ENCODE peak calls at places on chromosomes 12 and 14, in seven cellular contexts. A is EL; G is stimulated activated CD4-positive, alpha-beta T cell treated with anti-CD3 and anti-CD28 coated beads, Interleukin-4, amount 100 ng/mL, for 48 hours; Z is AG20443; S is astrocyte of the spinal cord; P is NCI-H1436; U is GM18507. Y is an unnamed sample.

GRCh38 chr14:89171168-89171567 is 245.9 kb downstream of the FOXN3 start:
- DNase-seq in A (no peak), G (no peak), Z (no peak), S (no peak), P (no peak), U (no peak), Y (no peak)

GRCh38 chr12:131065801-131066200 is 112.1 kb downstream of the ADGRD1 start:
- DNase-seq in A (no peak), G (no peak), Z (no peak), S (no peak), P (no peak), U (no peak), Y (no peak)

GRCh38 chr12:115758886-115759620 is 518.4 kb downstream of the MED13L start:
- DNase-seq in A (peak; percentile 58), G (no peak), Z (no peak), S (no peak), P (no peak), U (no peak), Y (no peak)

GRCh38 chr14:98189077-98189476 is 1082.9 kb downstream of the BCL11B start:
- DNase-seq in A (no peak), G (no peak), Z (no peak), S (no peak), P (no peak), U (no peak), Y (no peak)

GRCh38 chr14:90398315-90398811 is 1.5 kb downstream of the CALM1 start:
- DNase-seq in A (peak; percentile 50), G (no peak), Z (peak; percentile 36), S (peak; percentile 26), P (peak; percentile 23), U (peak; percentile 9), Y (peak; percentile 28)

GRCh38 chr12:96263449-96263902 is 69.3 kb downstream of the ELK3 start:
- DNase-seq in A (no peak), G (no peak), Z (no peak), S (peak; percentile 20), P (no peak), U (no peak), Y (no peak)

GRCh38 chr14:68060198-68060597 is 240.6 kb downstream of the RAD51B start:
- DNase-seq in A (no peak), G (no peak), Z (no peak), S (no peak), P (no peak), U (no peak), Y (no peak)

GRCh38 chr12:2640709-2641108 is 154.1 kb upstream of the FKBP4 start:
- DNase-seq in A (peak; percentile 95), G (peak; percentile 30), Z (peak; percentile 98), S (peak; percentile 94), P (no peak), U (no peak), Y (no peak)

GRCh38 chr14:70901218-70901772 is 6.0 kb upstream of the PCNX1 start:
- DNase-seq in A (peak; percentile 76), G (no peak), Z (peak; percentile 46), S (peak; percentile 66), P (no peak), U (no peak), Y (no peak)

GRCh38 chr14:92874961-92875360 is 48.0 kb upstream of the CHGA start:
- DNase-seq in A (no peak), G (no peak), Z (no peak), S (no peak), P (no peak), U (no peak), Y (no peak)

GRCh38 chr12:31477669-31478068 is 113.3 kb downstream of the DENND5B start:
- DNase-seq in A (no peak), G (no peak), Z (no peak), S (no peak), P (no peak), U (no peak), Y (no peak)

GRCh38 chr12:53867216-53868012 is 71.2 kb upstream of the HOXC13 start:
- DNase-seq in A (peak; percentile 72), G (no peak), Z (peak; percentile 26), S (no peak), P (no peak), U (no peak), Y (no peak)

GRCh38 chr12:104274811-104275210 is 28.7 kb upstream of the EID3 start:
- DNase-seq in A (no peak), G (no peak), Z (no peak), S (no peak), P (no peak), U (no peak), Y (no peak)

GRCh38 chr12:42744539-42745156 is 155.1 kb upstream of the PRICKLE1 start:
- DNase-seq in A (peak; percentile 69), G (no peak), Z (peak; percentile 46), S (no peak), P (no peak), U (no peak), Y (no peak)

GRCh38 chr12:95721320-95721719 is 69.2 kb downstream of the NTN4 start:
- DNase-seq in A (no peak), G (no peak), Z (no peak), S (no peak), P (no peak), U (no peak), Y (no peak)

GRCh38 chr12:62581288-62582064 is 114.8 kb downstream of the MON2 start:
- DNase-seq in A (peak; percentile 55), G (no peak), Z (peak; percentile 69), S (peak; percentile 72), P (peak; percentile 29), U (no peak), Y (no peak)

GRCh38 chr14:60817113-60817512 is 82.6 kb downstream of the MNAT1 start:
- DNase-seq in A (no peak), G (no peak), Z (no peak), S (no peak), P (no peak), U (no peak), Y (no peak)

GRCh38 chr14:104876251-104876699 is 11.2 kb downstream of the CEP170B start:
- DNase-seq in A (peak; percentile 29), G (peak; percentile 11), Z (peak; percentile 76), S (no peak), P (peak; percentile 2), U (peak; percentile 55), Y (peak; percentile 70)

GRCh38 chr14:56718312-56718711 is 92.0 kb downstream of the OTX2 start:
- DNase-seq in A (no peak), G (no peak), Z (no peak), S (no peak), P (no peak), U (no peak), Y (no peak)

GRCh38 chr12:69321356-69321755 is 26.8 kb upstream of the LYZ start:
- DNase-seq in A (no peak), G (no peak), Z (no peak), S (no peak), P (no peak), U (no peak), Y (no peak)

GRCh38 chr12:90622431-90622830 is 332.5 kb downstream of the CCER1 start:
- DNase-seq in A (no peak), G (no peak), Z (no peak), S (peak; percentile 6), P (no peak), U (no peak), Y (no peak)

GRCh38 chr14:99427632-99428315 is 52.9 kb downstream of the SETD3 start:
- DNase-seq in A (peak; percentile 92), G (no peak), Z (peak; percentile 90), S (peak; percentile 17), P (no peak), U (no peak), Y (no peak)

GRCh38 chr14:52553002-52553670 is 500 bp downstream of the GPR137C start:
- DNase-seq in A (peak; percentile 47), G (peak; percentile 32), Z (peak; percentile 44), S (peak; percentile 9), P (no peak), U (no peak), Y (peak; percentile 27)

GRCh38 chr14:50320279-50320678 is 8.2 kb downstream of the DMAC2L start:
- DNase-seq in A (peak; percentile 59), G (no peak), Z (peak; percentile 66), S (peak; percentile 51), P (no peak), U (no peak), Y (no peak)

GRCh38 chr14:37584211-37585100 is 10.6 kb downstream of the FOXA1 start:
- DNase-seq in A (no peak), G (no peak), Z (no peak), S (no peak), P (no peak), U (no peak), Y (no peak)

GRCh38 chr12:64506955-64507354 is 55.0 kb downstream of the TBK1 start:
- DNase-seq in A (no peak), G (no peak), Z (no peak), S (no peak), P (no peak), U (no peak), Y (no peak)

GRCh38 chr14:45298427-45299117 is 45.6 kb upstream of the MIS18BP1 start:
- DNase-seq in A (no peak), G (no peak), Z (no peak), S (no peak), P (no peak), U (no peak), Y (no peak)

GRCh38 chr12:57759360-57759980 is 4.6 kb downstream of the MARCHF9 start:
- DNase-seq in A (no peak), G (no peak), Z (no peak), S (no peak), P (no peak), U (no peak), Y (no peak)

GRCh38 chr14:81449114-81449513 is 49.0 kb upstream of the STON2 start:
- DNase-seq in A (no peak), G (no peak), Z (no peak), S (no peak), P (no peak), U (no peak), Y (no peak)

GRCh38 chr14:105047283-105048016 is 17.8 kb downstream of the GPR132 start:
- DNase-seq in A (no peak), G (no peak), Z (peak; percentile 5), S (no peak), P (no peak), U (no peak), Y (no peak)

GRCh38 chr12:63964301-63964700 is 119.8 kb downstream of the SRGAP1 start:
- DNase-seq in A (no peak), G (no peak), Z (no peak), S (no peak), P (no peak), U (no peak), Y (no peak)

GRCh38 chr12:110615171-110615570 is 1.2 kb downstream of the TCTN1 start:
- DNase-seq in A (no peak), G (no peak), Z (no peak), S (no peak), P (no peak), U (no peak), Y (no peak)

GRCh38 chr12:122064034-122064777 is 14.3 kb upstream of the MLXIP start:
- DNase-seq in A (peak; percentile 94), G (peak; percentile 43), Z (peak; percentile 78), S (peak; percentile 92), P (peak; percentile 78), U (no peak), Y (peak; percentile 75)

GRCh38 chr12:25364529-25365339 is 114.0 kb upstream of the KRAS start:
- DNase-seq in A (no peak), G (peak; percentile 49), Z (no peak), S (no peak), P (no peak), U (no peak), Y (no peak)

GRCh38 chr14:35883677-35884293 is 57.6 kb downstream of the BRMS1L start:
- DNase-seq in A (peak; percentile 12), G (peak; percentile 5), Z (peak; percentile 45), S (peak; percentile 37), P (peak; percentile 35), U (peak; percentile 12), Y (no peak)

GRCh38 chr12:96882862-96883261 is 24.2 kb upstream of the NEDD1 start:
- DNase-seq in A (peak; percentile 81), G (no peak), Z (no peak), S (peak; percentile 74), P (no peak), U (no peak), Y (no peak)

GRCh38 chr14:24329736-24330135 is 5.1 kb downstream of the ADCY4 start:
- DNase-seq in A (no peak), G (peak; percentile 47), Z (peak; percentile 25), S (no peak), P (no peak), U (no peak), Y (no peak)

GRCh38 chr12:109652233-109652772 is 61.3 kb upstream of the FAM222A start:
- DNase-seq in A (no peak), G (no peak), Z (no peak), S (no peak), P (no peak), U (no peak), Y (no peak)

Y was measured in GM12891.